ENCODE peak calls at places on chromosomes 2 and 18, in four cellular contexts. O, D, U and B are unnamed samples.

GRCh38 chr18:8601277-8602032 is 7.8 kb upstream of the RAB12 start:
- DNase-seq in U (no peak), D (no peak), O (peak; percentile 53), B (no peak)

GRCh38 chr2:61853086-61853847 is 593 bp downstream of the FAM161A start:
- DNase-seq in D (no peak), U (no peak), O (peak; percentile 50), B (no peak)

GRCh38 chr18:33404244-33404873 is 36.2 kb downstream of the CCDC178 start:
- DNase-seq in O (no peak), U (no peak), D (no peak), B (no peak)

GRCh38 chr2:222672068-222672401 is 577 bp downstream of the MOGAT1 start:
- DNase-seq in D (no peak), U (no peak), O (no peak), B (no peak)

GRCh38 chr2:18930977-18931376 is 341.6 kb upstream of the NT5C1B start:
- DNase-seq in O (no peak), U (no peak), D (no peak), B (no peak)

GRCh38 chr2:100179806-100180205 is 37.4 kb upstream of the AFF3 start:
- DNase-seq in U (no peak), O (no peak), D (no peak), B (no peak)

GRCh38 chr2:8457092-8457481 is 224.8 kb upstream of the ID2 start:
- DNase-seq in O (no peak), U (peak; percentile 10), D (no peak), B (no peak)

GRCh38 chr2:215060851-215061541 is 77.4 kb downstream of the ABCA12 start:
- DNase-seq in D (no peak), U (no peak), O (no peak), B (no peak)

GRCh38 chr2:167572895-167573294 is 674.5 kb downstream of the STK39 start:
- DNase-seq in O (no peak), D (no peak), U (no peak), B (no peak)

GRCh38 chr2:174744111-174744510 is 20.2 kb downstream of the CHRNA1 start:
- DNase-seq in O (no peak), U (no peak), D (no peak), B (no peak)

GRCh38 chr2:44751754-44752479 is 189.6 kb upstream of the SIX3 start:
- DNase-seq in O (no peak), U (no peak), D (no peak), B (no peak)

GRCh38 chr2:209790066-209790728 is 18.6 kb downstream of the UNC80 start:
- DNase-seq in O (no peak), U (no peak), D (no peak), B (no peak)

GRCh38 chr2:105179469-105180372 is 61.8 kb upstream of the GPR45 start:
- DNase-seq in U (no peak), D (no peak), O (peak; percentile 80), B (peak; percentile 84)

GRCh38 chr2:101463885-101464653 is 10.8 kb downstream of the RFX8 start:
- DNase-seq in O (peak; percentile 52), U (no peak), D (no peak), B (peak; percentile 41)

GRCh38 chr2:188870289-188870688 is 103.9 kb upstream of the COL3A1 start:
- DNase-seq in O (no peak), D (no peak), U (no peak), B (peak; percentile 20)

GRCh38 chr2:55049794-55050132 is 488 bp downstream of the RTN4 start:
- DNase-seq in D (no peak), U (no peak), O (no peak), B (no peak)

GRCh38 chr2:149098722-149099121 is 60.2 kb downstream of the LYPD6B start:
- DNase-seq in D (no peak), O (no peak), U (no peak), B (peak; percentile 32)

GRCh38 chr18:54919412-54919811 is 39.8 kb downstream of the CCDC68 start:
- DNase-seq in D (no peak), U (no peak), O (no peak), B (no peak)

GRCh38 chr18:57898506-57899124 is 95.5 kb upstream of the ATP8B1 start:
- DNase-seq in D (no peak), O (no peak), U (no peak), B (peak; percentile 63)

GRCh38 chr2:26521054-26521912 is 43.4 kb upstream of the OTOF start:
- DNase-seq in U (no peak), O (peak; percentile 28), D (no peak), B (no peak)

GRCh38 chr18:58578321-58578720 is 50.6 kb downstream of the ALPK2 start:
- DNase-seq in D (no peak), U (no peak), O (no peak), B (no peak)

GRCh38 chr2:158894078-158894477 is 74.4 kb upstream of the TANC1 start:
- DNase-seq in O (no peak), D (no peak), U (no peak), B (peak; percentile 68)

GRCh38 chr18:75244336-75244735 is 33.7 kb downstream of the TSHZ1 start:
- DNase-seq in D (no peak), U (no peak), O (no peak), B (no peak)

GRCh38 chr2:176284451-176285049 is 15.3 kb downstream of the MTX2 start:
- DNase-seq in O (no peak), D (no peak), U (no peak), B (no peak)

GRCh38 chr2:218984239-218985020 is 554 bp downstream of the FEV start:
- DNase-seq in O (no peak), U (no peak), D (no peak), B (no peak)

GRCh38 chr2:119431976-119432881 is 575 bp downstream of the TMEM37 start:
- DNase-seq in U (no peak), D (no peak), O (peak; percentile 50), B (peak; percentile 41)

GRCh38 chr2:200352631-200353030 is 46.1 kb downstream of the SPATS2L start:
- DNase-seq in U (no peak), D (no peak), O (no peak), B (peak; percentile 46)

GRCh38 chr2:150806336-150806735 is 318.9 kb upstream of the RND3 start:
- DNase-seq in U (no peak), O (no peak), D (no peak), B (peak; percentile 56)

GRCh38 chr2:70089946-70090523 is 2.8 kb downstream of the PCBP1 start:
- DNase-seq in O (no peak), U (no peak), D (no peak), B (no peak)

GRCh38 chr2:183009249-183009899 is 28.9 kb downstream of the NCKAP1 start:
- DNase-seq in O (no peak), U (no peak), D (no peak), B (no peak)

GRCh38 chr2:72848436-72848835 is 22.6 kb upstream of the EXOC6B start:
- DNase-seq in U (no peak), D (no peak), O (no peak), B (no peak)

GRCh38 chr2:232781765-232782164 is 5.4 kb upstream of the KCNJ13 start:
- DNase-seq in D (peak; percentile 7), U (no peak), O (no peak), B (peak; percentile 57)

GRCh38 chr2:18475884-18476283 is 84.6 kb downstream of the RDH14 start:
- DNase-seq in O (no peak), U (no peak), D (no peak), B (no peak)

GRCh38 chr2:146730882-146731281 is 1113.9 kb upstream of the ACVR2A start:
- DNase-seq in U (no peak), D (no peak), O (no peak), B (no peak)

GRCh38 chr2:219457784-219458369 is 23.2 kb downstream of the SPEG start:
- DNase-seq in U (no peak), D (no peak), O (no peak), B (no peak)